ENCODE peak calls at places on chromosomes 11 and 22, in ten cellular contexts. T, Q, B, L, V, P, C, W, R and H are unnamed samples. For H3K4me1, the result is how much of the 10 kb centered on the place peaks cover.

GRCh38 chr11:69718147-69718546 is 14.3 kb upstream of the FGF19 start:
- DNase-seq in T (peak), Q (peak), B (no peak), L (peak), V (no peak), P (no peak), C (no peak), W (peak), R (no peak), H (no peak)

GRCh38 chr11:68077617-68078592 is 39.1 kb downstream of the TCIRG1 start:
- DNase-seq in T (no peak), Q (no peak), B (no peak), L (no peak), V (no peak), P (no peak), C (no peak), W (no peak), R (no peak), H (no peak)

GRCh38 chr11:44823006-44823405 is 96.2 kb downstream of the TSPAN18 start:
- DNase-seq in T (no peak), Q (no peak), B (no peak), L (peak), V (no peak), P (no peak), C (no peak), W (peak), R (peak), H (peak)

GRCh38 chr11:20668844-20669832 is at the start of gene NELL1:
- DNase-seq in T (no peak), Q (peak), B (no peak), L (peak), V (no peak), P (no peak), C (no peak), W (peak), R (no peak), H (no peak)

GRCh38 chr22:48713266-48714205 is 1114.1 kb downstream of the BRD1 start:
- DNase-seq in T (no peak), Q (no peak), B (no peak), L (no peak), V (no peak), P (no peak), C (no peak), W (no peak), R (peak), H (peak)

GRCh38 chr11:68999093-68999747 is 13.8 kb downstream of the MRGPRF start:
- DNase-seq in T (no peak), Q (no peak), B (no peak), L (no peak), V (peak), P (peak), C (no peak), W (no peak), R (peak), H (no peak)

GRCh38 chr11:21931436-21932101 is 261.3 kb upstream of the ANO5 start:
- DNase-seq in T (no peak), Q (no peak), B (no peak), L (no peak), V (no peak), P (no peak), C (no peak), W (no peak), R (no peak), H (no peak)

GRCh38 chr11:417652-418342 is 3.0 kb upstream of the SIGIRR start:
- DNase-seq in T (no peak), Q (no peak), B (no peak), L (no peak), V (no peak), P (no peak), C (no peak), W (no peak), R (peak), H (no peak)

GRCh38 chr11:134993691-134994243 is 581.7 kb upstream of the B3GAT1 start:
- DNase-seq in T (no peak), Q (no peak), B (no peak), L (no peak), V (no peak), P (no peak), C (no peak), W (no peak), R (no peak), H (no peak)

GRCh38 chr22:42717197-42717967 is 3.3 kb downstream of the A4GALT start:
- DNase-seq in T (no peak), Q (peak), B (no peak), L (no peak), V (no peak), P (peak), C (no peak), W (no peak), R (no peak), H (no peak)

GRCh38 chr22:46073683-46074504 is 76.4 kb upstream of the PPARA start:
- DNase-seq in T (no peak), Q (peak), B (no peak), L (no peak), V (peak), P (peak), C (no peak), W (no peak), R (peak), H (peak)

GRCh38 chr11:808427-809286 is 1.1 kb upstream of the RPLP2 start:
- DNase-seq in T (no peak), Q (no peak), B (no peak), L (no peak), V (no peak), P (no peak), C (no peak), W (no peak), R (peak), H (no peak)

GRCh38 chr11:17378655-17379054 is 9.8 kb downstream of the KCNJ11 start:
- DNase-seq in T (no peak), Q (no peak), B (no peak), L (no peak), V (no peak), P (no peak), C (no peak), W (no peak), R (no peak), H (no peak)

GRCh38 chr11:74669311-74670160 is 61.7 kb downstream of the CHRDL2 start:
- DNase-seq in T (no peak), Q (no peak), B (no peak), L (no peak), V (no peak), P (no peak), C (no peak), W (peak), R (no peak), H (no peak)

GRCh38 chr11:1927151-1928037 is 7.9 kb downstream of the TNNT3 start:
- DNase-seq in T (no peak), Q (no peak), B (no peak), L (peak), V (peak), P (peak), C (no peak), W (no peak), R (no peak), H (no peak)

GRCh38 chr11:117176186-117176585 is 2.4 kb upstream of the SIDT2 start:
- DNase-seq in T (no peak), Q (no peak), B (no peak), L (no peak), V (no peak), P (no peak), C (no peak), W (no peak), R (no peak), H (no peak)

GRCh38 chr11:113528982-113529381 is 53.8 kb upstream of the DRD2 start:
- DNase-seq in T (no peak), Q (peak), B (no peak), L (no peak), V (no peak), P (no peak), C (no peak), W (no peak), R (no peak), H (no peak)

GRCh38 chr22:43356881-43357280 is 13.7 kb upstream of the SCUBE1 start:
- DNase-seq in T (no peak), Q (peak), B (no peak), L (no peak), V (no peak), P (no peak), C (no peak), W (no peak), R (no peak), H (no peak)

GRCh38 chr22:31212783-31213626 is 907 bp downstream of the LIMK2 start:
- DNase-seq in T (no peak), Q (no peak), B (no peak), L (peak), V (no peak), P (no peak), C (no peak), W (peak), R (peak), H (no peak)

GRCh38 chr22:25777870-25778269 is 35.9 kb downstream of the MYO18B start:
- DNase-seq in T (peak), Q (peak), B (peak), L (peak), V (no peak), P (no peak), C (peak), W (no peak), R (no peak), H (no peak)

GRCh38 chr11:57116654-57117053 is 65.1 kb upstream of the LRRC55 start:
- DNase-seq in T (peak), Q (peak), B (peak), L (peak), V (no peak), P (no peak), C (peak), W (peak), R (no peak), H (no peak)

GRCh38 chr11:94731921-94732601 is 36.1 kb upstream of the AMOTL1 start:
- DNase-seq in T (peak), Q (peak), B (no peak), L (no peak), V (no peak), P (peak), C (peak), W (no peak), R (no peak), H (no peak)

GRCh38 chr22:17785185-17786184 is 11.2 kb upstream of the BID start:
- DNase-seq in T (peak), Q (peak), B (peak), L (peak), V (no peak), P (no peak), C (peak), W (peak), R (peak), H (peak)

GRCh38 chr22:22773427-22773826 is 114.2 kb upstream of the IGLL5 start:
- DNase-seq in T (no peak), Q (no peak), B (no peak), L (no peak), V (no peak), P (no peak), C (no peak), W (no peak), R (no peak), H (no peak)
- H3K4me1 ChIP-seq in T (under half), Q (under half), B (under half), L (under half), V (under half), P (under half), C (under half), W (under half), R (under half), H (under half)

GRCh38 chr22:20437253-20438065 is at the start of gene SCARF2:
- DNase-seq in T (peak), Q (peak), B (no peak), L (peak), V (no peak), P (peak), C (no peak), W (peak), R (peak), H (peak)

GRCh38 chr22:20434773-20435172 is 2.9 kb downstream of the SCARF2 start:
- DNase-seq in T (no peak), Q (no peak), B (no peak), L (no peak), V (no peak), P (no peak), C (no peak), W (no peak), R (peak), H (peak)

GRCh38 chr22:20434264-20434751 is 3.3 kb downstream of the SCARF2 start:
- DNase-seq in T (no peak), Q (no peak), B (no peak), L (no peak), V (no peak), P (no peak), C (no peak), W (no peak), R (peak), H (peak)

GRCh38 chr22:20436309-20437252 is 1.0 kb downstream of the SCARF2 start:
- DNase-seq in T (peak), Q (peak), B (no peak), L (peak), V (no peak), P (peak), C (no peak), W (peak), R (peak), H (peak)

DNA sequence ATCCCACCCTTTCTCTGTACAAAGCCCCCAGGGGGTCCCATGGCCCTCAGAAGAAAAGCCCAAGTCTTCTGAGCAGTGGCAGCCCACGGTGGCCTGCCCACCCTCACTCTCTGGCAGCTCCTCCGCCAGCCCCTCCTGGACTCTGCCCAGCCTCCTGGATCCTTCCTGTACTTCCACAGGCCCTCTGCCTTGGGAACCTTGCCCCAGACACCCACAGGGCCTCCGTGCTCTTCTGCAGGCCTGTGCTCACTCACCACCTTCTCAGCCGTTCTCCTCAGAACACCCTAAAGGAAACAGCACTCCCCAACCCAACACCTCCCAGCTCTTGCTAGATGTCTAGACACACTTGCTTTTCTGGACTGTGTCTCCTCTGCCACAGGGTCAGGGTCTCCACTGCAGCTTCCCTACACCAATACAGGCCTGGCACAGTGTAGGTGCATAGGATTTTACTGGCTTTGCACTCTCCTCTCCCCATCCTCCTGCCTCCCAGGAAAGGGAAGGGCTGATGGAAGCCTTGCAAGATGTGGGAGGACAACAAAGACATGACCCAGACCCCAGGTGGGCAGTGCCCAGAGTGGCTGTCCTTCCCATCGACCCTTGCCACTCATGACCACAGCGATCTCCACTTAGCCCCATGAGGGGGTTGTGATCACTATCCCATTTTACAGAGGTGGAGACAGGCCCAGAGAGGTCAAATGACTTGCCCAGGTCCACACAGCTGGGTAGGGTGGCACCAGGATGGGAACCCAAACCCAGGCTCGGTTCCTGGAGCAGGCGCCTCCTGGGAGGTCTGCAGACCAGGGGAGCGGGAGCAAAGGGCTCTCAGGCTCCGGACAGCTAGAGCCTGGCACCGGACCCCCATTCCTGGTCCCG is 2.0 kb downstream of the SCARF2 start:
- DNase-seq in T (no peak), Q (no peak), B (no peak), L (no peak), V (no peak), P (no peak), C (no peak), W (no peak), R (peak), H (peak)
- H3K4me3 ChIP-seq in T (peak), Q (peak), B (no peak), L (peak), V (peak), P (peak), C (no peak), W (peak), R (peak), H (peak)

GRCh38 chr11:130202009-130202817 is 42.6 kb downstream of the ST14 start:
- DNase-seq in T (no peak), Q (no peak), B (no peak), L (no peak), V (no peak), P (no peak), C (no peak), W (no peak), R (peak), H (no peak)
- TF ChIP-seq CTCF in T (no peak), Q (no peak), B (no peak), L (no peak), V (no peak), P (no peak), C (no peak), W (no peak), R (no peak), H (no peak)

GRCh38 chr11:73100578-73100977 is 41.5 kb downstream of the FCHSD2 start:
- DNase-seq in T (no peak), Q (no peak), B (no peak), L (no peak), V (no peak), P (no peak), C (no peak), W (no peak), R (no peak), H (no peak)

GRCh38 chr11:73099512-73100266 is 42.4 kb downstream of the FCHSD2 start:
- DNase-seq in T (no peak), Q (no peak), B (no peak), L (no peak), V (no peak), P (no peak), C (no peak), W (no peak), R (no peak), H (no peak)

DNA sequence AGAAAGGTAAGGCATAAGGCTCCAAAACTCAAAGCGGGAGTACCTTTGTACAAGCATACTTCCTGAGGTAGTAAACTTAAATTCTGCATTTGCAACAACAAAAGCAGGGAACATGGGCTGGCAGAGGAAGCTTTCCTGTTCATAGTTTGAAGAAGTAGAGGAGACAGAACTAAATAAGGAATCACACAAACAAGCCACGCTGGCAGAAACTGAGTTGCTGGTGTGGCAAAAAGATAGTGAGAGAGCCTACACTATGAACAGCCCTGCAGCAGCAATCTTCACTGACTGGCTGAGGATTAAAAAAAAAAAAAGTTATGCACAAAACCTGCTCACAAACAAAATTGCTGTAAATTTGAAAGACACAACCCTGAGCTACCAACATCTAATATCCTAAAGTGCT is 46.5 kb downstream of the FCHSD2 start:
- DNase-seq in T (peak), Q (peak), B (no peak), L (no peak), V (no peak), P (no peak), C (peak), W (no peak), R (no peak), H (no peak)
- H3K4me1 ChIP-seq in T (under half), Q (under half), B (under half), L (under half), V (under half), P (under half), C (under half), W (under half), R (under half), H (under half)

GRCh38 chr11:112174789-112175595 is at the start of gene BCO2:
- DNase-seq in T (peak), Q (peak), B (peak), L (peak), V (peak), P (peak), C (peak), W (peak), R (peak), H (peak)

GRCh38 chr11:112177610-112178009 is 2.3 kb downstream of the BCO2 start:
- DNase-seq in T (no peak), Q (no peak), B (no peak), L (no peak), V (no peak), P (no peak), C (no peak), W (no peak), R (no peak), H (no peak)

GRCh38 chr11:112175596-112175947 is 260 bp downstream of the BCO2 start:
- DNase-seq in T (no peak), Q (no peak), B (no peak), L (no peak), V (no peak), P (no peak), C (no peak), W (no peak), R (no peak), H (no peak)

GRCh38 chr11:112178428-112178827 is 3.1 kb downstream of the BCO2 start:
- DNase-seq in T (no peak), Q (no peak), B (no peak), L (no peak), V (no peak), P (no peak), C (no peak), W (no peak), R (no peak), H (no peak)

DNA sequence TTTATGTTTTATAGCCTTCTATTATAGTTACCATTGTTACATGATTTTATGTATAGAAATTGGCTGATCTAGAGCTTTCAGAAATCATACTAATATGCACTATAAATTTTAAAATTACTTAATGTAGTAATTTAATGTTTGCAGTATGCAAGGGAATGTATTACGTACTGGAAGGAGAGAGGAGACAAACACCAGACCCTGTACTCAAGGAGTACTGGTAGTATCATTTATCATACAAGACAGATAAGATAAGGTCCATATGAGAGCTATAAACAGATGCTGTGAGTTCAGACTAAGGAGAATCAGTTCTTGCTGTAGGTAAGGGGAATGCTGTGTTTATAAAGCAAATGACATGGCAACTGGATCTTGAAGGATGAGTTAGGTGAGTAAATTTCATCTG is 765 bp downstream of the BCO2 start:
- DNase-seq in T (no peak), Q (no peak), B (no peak), L (no peak), V (no peak), P (no peak), C (no peak), W (no peak), R (no peak), H (no peak)
- H3K4me3 ChIP-seq in T (no peak), Q (peak), B (no peak), L (no peak), V (no peak), P (peak), C (no peak), W (no peak), R (no peak), H (no peak)

DNA sequence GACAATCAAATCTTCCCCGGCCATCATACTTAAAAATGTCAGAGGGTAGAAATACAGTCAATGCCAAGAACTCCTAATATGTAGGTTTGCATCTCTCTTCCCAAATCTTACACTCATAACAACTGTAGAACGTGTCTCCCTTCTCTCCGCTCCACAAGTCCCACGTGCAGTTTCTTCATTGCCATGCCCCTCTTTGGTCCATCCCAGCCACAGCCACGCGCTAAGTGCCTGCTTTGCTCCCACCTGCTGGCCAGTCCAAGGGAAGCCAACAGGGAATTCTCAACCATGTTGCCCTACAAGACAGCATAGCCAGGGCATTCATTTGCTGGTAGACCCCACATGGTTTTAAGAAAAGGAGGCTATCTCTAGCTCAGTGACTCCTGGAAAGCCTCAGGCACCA is 420.6 kb upstream of the ISX start:
- DNase-seq in T (no peak), Q (no peak), B (no peak), L (peak), V (no peak), P (no peak), C (no peak), W (peak), R (no peak), H (no peak)
- TF ChIP-seq CTCF in T (no peak), Q (no peak), B (no peak), L (peak), V (no peak), P (no peak), C (no peak), W (peak), R (no peak), H (no peak)

GRCh38 chr11:65278351-65278750 is 16.6 kb downstream of the POLA2 start:
- DNase-seq in T (no peak), Q (no peak), B (no peak), L (no peak), V (no peak), P (no peak), C (no peak), W (no peak), R (no peak), H (no peak)

GRCh38 chr11:65277878-65278277 is 16.1 kb downstream of the POLA2 start:
- DNase-seq in T (no peak), Q (no peak), B (no peak), L (no peak), V (no peak), P (no peak), C (no peak), W (no peak), R (no peak), H (no peak)

GRCh38 chr11:65275906-65276305 is 14.1 kb downstream of the POLA2 start:
- DNase-seq in T (no peak), Q (no peak), B (no peak), L (no peak), V (no peak), P (no peak), C (peak), W (no peak), R (no peak), H (no peak)

GRCh38 chr11:65280646-65281045 is 18.9 kb downstream of the POLA2 start:
- DNase-seq in T (peak), Q (no peak), B (no peak), L (no peak), V (no peak), P (no peak), C (no peak), W (no peak), R (no peak), H (peak)

GRCh38 chr11:65279713-65280459 is 18.1 kb downstream of the POLA2 start:
- DNase-seq in T (peak), Q (peak), B (peak), L (no peak), V (no peak), P (peak), C (peak), W (no peak), R (no peak), H (no peak)
- H3K4me1 ChIP-seq in T (under half), Q (under half), B (under half), L (under half), V (under half), P (under half), C (half or more), W (under half), R (under half), H (under half)